ENCODE peak calls at places on chromosome 12, in six cellular contexts. C, T, I, E, U and Y are unnamed samples.

GRCh38 chr12:104549820-104550480 is 93.2 kb downstream of the CHST11 start:
- DNase-seq in T (no peak), I (no peak), C (no peak), U (no peak), E (no peak), Y (peak; percentile 12)

GRCh38 chr12:79874665-79875064 is 60.2 kb downstream of the PPP1R12A start:
- DNase-seq in T (no peak), E (no peak), I (no peak), U (no peak), C (no peak), Y (no peak)

GRCh38 chr12:104784592-104784991 is 173.5 kb downstream of the SLC41A2 start:
- DNase-seq in C (no peak), T (peak; percentile 25), U (no peak), I (no peak), E (no peak), Y (no peak)

GRCh38 chr12:28851781-28852180 is 297.3 kb upstream of the FAR2 start:
- DNase-seq in I (no peak), T (no peak), E (no peak), U (no peak), C (no peak), Y (no peak)

GRCh38 chr12:92537235-92537960 is 165.4 kb upstream of the PLEKHG7 start:
- DNase-seq in E (no peak), U (no peak), T (peak; percentile 68), I (no peak), C (no peak), Y (no peak)

GRCh38 chr12:3101309-3102022 is 24.3 kb downstream of the TSPAN9 start:
- DNase-seq in U (no peak), I (no peak), E (no peak), C (no peak), T (no peak), Y (no peak)

GRCh38 chr12:124626841-124627502 is 59.6 kb upstream of the NCOR2 start:
- DNase-seq in U (peak; percentile 88), E (no peak), T (no peak), C (no peak), I (no peak), Y (no peak)

GRCh38 chr12:96108321-96108720 is 72.9 kb upstream of the LTA4H start:
- DNase-seq in I (peak; percentile 23), T (no peak), U (peak; percentile 53), C (no peak), E (peak; percentile 62), Y (peak; percentile 33)

GRCh38 chr12:91778091-91778819 is 367.4 kb downstream of the BTG1 start:
- DNase-seq in C (no peak), E (no peak), T (no peak), U (no peak), I (peak; percentile 26), Y (peak; percentile 6)

GRCh38 chr12:128338344-128338743 is 71.4 kb downstream of the TMEM132C start:
- DNase-seq in I (no peak), E (no peak), C (no peak), T (no peak), U (no peak), Y (no peak)
- H3K4me3 ChIP-seq in I (no peak overlapping the region), E (no peak overlapping the region), C (no peak overlapping the region), T (no peak overlapping the region), U (no peak overlapping the region), Y (no peak overlapping the region)

GRCh38 chr12:34604227-34604626 is 581.9 kb downstream of the ALG10 start:
- DNase-seq in E (peak; percentile 31), C (no peak), T (no peak), I (no peak), U (no peak), Y (no peak)

GRCh38 chr12:34604631-34605509 is 582.6 kb downstream of the ALG10 start:
- DNase-seq in E (peak; percentile 33), U (no peak), C (no peak), T (no peak), I (no peak), Y (no peak)

GRCh38 chr12:34602213-34602940 is 580.1 kb downstream of the ALG10 start:
- DNase-seq in U (no peak), I (no peak), C (no peak), E (no peak), T (no peak), Y (no peak)

GRCh38 chr12:34601689-34602088 is 579.4 kb downstream of the ALG10 start:
- DNase-seq in I (no peak), T (no peak), E (peak; percentile 22), U (no peak), C (no peak), Y (no peak)

DNA sequence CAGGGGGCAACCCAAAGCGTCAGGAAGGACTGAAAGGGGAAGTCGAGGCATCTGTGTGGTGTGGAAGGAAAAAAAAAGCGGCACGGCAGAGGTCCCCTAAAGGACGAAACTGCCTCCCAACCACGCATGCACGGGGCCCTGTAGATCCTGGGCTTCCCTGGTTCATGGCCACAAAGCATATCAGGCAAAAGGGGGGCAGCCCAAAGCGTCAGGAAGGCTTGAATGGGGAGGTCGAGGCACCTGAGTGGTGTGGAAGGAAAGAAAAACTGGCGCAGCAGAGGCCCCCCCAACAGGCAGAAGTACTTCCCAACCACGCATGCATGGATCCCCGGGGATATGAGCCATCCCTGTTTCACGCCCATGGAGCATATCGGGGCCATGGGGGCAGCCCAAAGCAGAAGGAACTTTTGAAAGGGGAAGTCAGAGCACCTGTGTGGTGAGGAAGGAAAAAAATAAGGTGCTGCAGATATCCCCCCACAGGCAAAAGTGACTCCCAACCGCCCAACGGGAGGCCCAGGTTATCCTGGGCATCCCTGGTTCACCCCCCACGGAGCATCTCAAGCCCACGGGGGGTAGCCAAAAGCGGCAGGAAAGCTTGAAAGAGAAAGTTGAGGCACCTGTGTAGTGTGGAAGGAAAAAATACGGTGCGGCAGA is 581.2 kb downstream of the ALG10 start:
- DNase-seq in E (no peak), C (no peak), U (no peak), I (no peak), T (no peak), Y (no peak)
- H3K9me3 ChIP-seq in E (no peaks in the 10 kb centered on the region), C (no peaks in the 10 kb centered on the region), U (peaks cover 97% of the 10 kb centered on the region), I (no peaks in the 10 kb centered on the region), T (no peaks in the 10 kb centered on the region), Y (no peaks in the 10 kb centered on the region)

GRCh38 chr12:13162904-13163303 is 33.6 kb upstream of the EMP1 start:
- DNase-seq in U (no peak), C (no peak), T (no peak), E (no peak), I (no peak), Y (no peak)

GRCh38 chr12:13163868-13164267 is 32.7 kb upstream of the EMP1 start:
- DNase-seq in E (no peak), I (no peak), U (no peak), T (no peak), C (no peak), Y (no peak)

GRCh38 chr12:13164859-13165577 is 31.5 kb upstream of the EMP1 start:
- DNase-seq in E (no peak), C (no peak), T (no peak), U (no peak), I (no peak), Y (no peak)

GRCh38 chr12:13164271-13164670 is 32.3 kb upstream of the EMP1 start:
- DNase-seq in U (no peak), E (no peak), I (no peak), C (no peak), T (no peak), Y (no peak)

DNA sequence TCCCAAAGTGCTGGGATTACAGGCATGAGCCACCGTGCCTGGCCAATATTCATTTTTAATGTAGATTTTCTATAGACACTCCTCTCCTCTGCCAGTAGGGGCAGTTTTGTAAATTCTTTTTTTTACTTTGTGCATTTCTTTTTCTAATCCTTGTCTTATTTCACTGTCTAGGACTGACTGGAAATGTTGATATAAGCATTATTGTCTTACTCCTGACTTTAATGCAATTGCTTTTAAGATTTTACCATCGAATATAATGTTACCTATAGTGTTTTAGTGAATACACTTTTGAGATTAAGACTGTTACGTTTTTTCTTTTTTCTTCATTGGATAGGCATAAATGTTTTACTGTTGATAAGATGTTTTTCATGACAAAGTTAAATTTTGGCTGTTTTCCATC is 35.4 kb upstream of the EMP1 start:
- DNase-seq in C (no peak), I (no peak), E (no peak), T (no peak), U (no peak), Y (no peak)
- TF ChIP-seq CTCF in C (peak; percentile 35), I (no peak), E (no peak), T (peak; percentile 40), U (peak; percentile 16), Y (peak; percentile 63)

GRCh38 chr12:57231276-57232021 is 1.9 kb downstream of the SHMT2 start:
- DNase-seq in C (no peak), I (no peak), T (no peak), U (peak; percentile 5), E (peak; percentile 84), Y (no peak)
- H3K4me3 ChIP-seq in C (peak overlapping the region; percentile 89), I (peak overlapping the region; percentile 78), T (no peak overlapping the region), U (peak overlapping the region; percentile 83), E (peak overlapping the region; percentile 60), Y (peak overlapping the region; percentile 83)

GRCh38 chr12:132966676-132967415 is 10.7 kb upstream of the ZNF605 start:
- DNase-seq in T (no peak), U (no peak), I (no peak), C (no peak), E (no peak), Y (no peak)
- H3K9me3 ChIP-seq in T (no peaks in the 10 kb centered on the region), U (peaks cover 63% of the 10 kb centered on the region), I (peaks cover 75% of the 10 kb centered on the region), C (peaks cover 5% of the 10 kb centered on the region), E (no peaks in the 10 kb centered on the region), Y (peaks cover 4% of the 10 kb centered on the region)

GRCh38 chr12:122835693-122836026 is 403 bp downstream of the HIP1R start:
- DNase-seq in I (no peak), U (no peak), C (no peak), E (no peak), T (peak; percentile 63), Y (peak; percentile 75)

GRCh38 chr12:122839907-122840554 is 4.8 kb downstream of the HIP1R start:
- DNase-seq in E (no peak), I (no peak), U (no peak), T (no peak), C (no peak), Y (no peak)

GRCh38 chr12:122836027-122836921 is 1.0 kb downstream of the HIP1R start:
- DNase-seq in T (peak; percentile 41), I (no peak), U (no peak), C (no peak), E (no peak), Y (peak; percentile 93)

GRCh38 chr12:122838841-122839240 is 3.6 kb downstream of the HIP1R start:
- DNase-seq in C (no peak), T (no peak), E (no peak), I (no peak), U (no peak), Y (no peak)

GRCh38 chr12:122837306-122838265 is 2.3 kb downstream of the HIP1R start:
- DNase-seq in I (no peak), U (no peak), E (no peak), T (no peak), C (no peak), Y (peak; percentile 34)
- TF ChIP-seq CTCF in I (no peak), U (no peak), E (no peak), T (no peak), C (no peak), Y (no peak)